ENCODE peak calls at places on chromosomes 13 and 19, in nine cellular contexts. V is left ventricle myocardium inferior, D is heart right ventricle, S is psoas muscle, A is AG10803, Y is fibroblast of mammary gland, U is fibroblast of the aortic adventitia, R is NB4, N is cardiac muscle cell. W is an unnamed sample.

GRCh38 chr13:35198821-35199220 is 256.8 kb downstream of the NBEA start:
- DNase-seq in V (no peak), S (no peak), U (no peak), Y (no peak), D (no peak), R (no peak), N (no peak), A (no peak), W (no peak)

GRCh38 chr19:18536475-18536874 is 6.9 kb downstream of the FKBP8 start:
- DNase-seq in V (no peak), S (no peak), Y (no peak), N (no peak), R (no peak), U (no peak), A (no peak), D (no peak), W (no peak)

GRCh38 chr19:54431255-54431838 is 16.1 kb downstream of the TTYH1 start:
- DNase-seq in S (peak), N (peak), V (peak), U (peak), A (no peak), Y (peak), R (no peak), D (no peak), W (peak)

GRCh38 chr19:13069415-13070369 is 33.0 kb downstream of the LYL1 start:
- DNase-seq in U (peak), R (no peak), N (peak), V (no peak), S (peak), Y (no peak), D (no peak), A (no peak), W (no peak)

GRCh38 chr13:49071341-49071937 is 95.7 kb downstream of the FNDC3A start:
- DNase-seq in N (no peak), R (no peak), Y (no peak), V (no peak), A (peak), U (no peak), D (no peak), S (no peak), W (no peak)

GRCh38 chr13:77810430-77810829 is 108.2 kb downstream of the EDNRB start:
- DNase-seq in D (no peak), R (peak), S (no peak), N (peak), Y (peak), A (peak), V (no peak), U (peak), W (peak)

GRCh38 chr19:28296506-28296905 is 916.4 kb downstream of the UQCRFS1 start:
- DNase-seq in Y (peak), R (peak), U (peak), V (no peak), S (no peak), N (peak), D (no peak), A (peak), W (peak)

GRCh38 chr13:48644141-48644540 is 9.6 kb upstream of the CYSLTR2 start:
- DNase-seq in V (no peak), D (no peak), N (no peak), A (no peak), U (no peak), Y (no peak), S (no peak), R (no peak), W (no peak)

GRCh38 chr19:48837081-48837524 is 812 bp upstream of the HSD17B14 start:
- DNase-seq in S (peak), Y (peak), R (peak), N (peak), U (peak), V (peak), D (peak), A (peak), W (peak)

GRCh38 chr19:2945575-2946184 is 909 bp upstream of the ZNF77 start:
- DNase-seq in U (no peak), R (no peak), Y (no peak), V (no peak), A (no peak), D (no peak), S (no peak), N (no peak), W (no peak)

GRCh38 chr13:110756268-110756667 is 42.8 kb downstream of the ING1 start:
- DNase-seq in U (peak), V (no peak), A (peak), S (no peak), N (peak), D (no peak), Y (peak), R (no peak), W (peak)

GRCh38 chr13:109647046-109647445 is 139.3 kb downstream of the IRS2 start:
- DNase-seq in V (no peak), S (no peak), Y (peak), U (peak), D (no peak), A (peak), R (peak), N (peak), W (peak)

GRCh38 chr19:40283414-40284250 is 1.5 kb downstream of the AKT2 start:
- DNase-seq in D (no peak), N (no peak), Y (no peak), S (no peak), A (no peak), V (no peak), R (no peak), U (no peak), W (peak)

GRCh38 chr19:29248332-29248844 is 35.4 kb upstream of the UQCRFS1 start:
- DNase-seq in U (no peak), A (no peak), N (no peak), Y (no peak), D (no peak), V (no peak), R (no peak), S (no peak), W (no peak)

GRCh38 chr19:18967358-18968146 is 26.5 kb upstream of the HOMER3 start:
- DNase-seq in D (peak), S (peak), N (peak), A (peak), Y (peak), R (peak), V (peak), U (peak), W (peak)

GRCh38 chr19:50230379-50231351 is 27.2 kb downstream of the MYH14 start:
- DNase-seq in N (no peak), D (peak), R (peak), V (peak), A (no peak), Y (no peak), U (no peak), S (no peak), W (no peak)

GRCh38 chr13:41533676-41534075 is 76.3 kb downstream of the RGCC start:
- DNase-seq in S (no peak), A (peak), R (no peak), Y (no peak), U (peak), D (no peak), N (peak), V (no peak), W (no peak)

GRCh38 chr13:112752711-112753541 is 63.1 kb downstream of the ATP11A start:
- DNase-seq in A (no peak), D (no peak), U (no peak), N (no peak), V (no peak), Y (no peak), R (no peak), S (peak), W (no peak)

GRCh38 chr13:23025848-23026608 is 154.8 kb upstream of the SGCG start:
- DNase-seq in V (no peak), N (no peak), S (no peak), U (no peak), Y (peak), R (peak), D (no peak), A (no peak), W (no peak)

GRCh38 chr13:97121894-97122293 is 100.2 kb upstream of the MBNL2 start:
- DNase-seq in A (no peak), N (peak), V (no peak), S (no peak), U (peak), Y (no peak), D (no peak), R (no peak), W (peak)

GRCh38 chr19:46660601-46661019 is 372 bp downstream of the DACT3 start:
- DNase-seq in R (no peak), N (no peak), Y (no peak), V (peak), S (no peak), A (no peak), D (no peak), U (no peak), W (no peak)

GRCh38 chr13:45370922-45371406 is 30.0 kb upstream of the TPT1 start:
- DNase-seq in V (peak), D (peak), Y (peak), A (peak), N (peak), R (peak), U (peak), S (peak), W (peak)

GRCh38 chr13:23617551-23618014 is 47.4 kb downstream of the TNFRSF19 start:
- DNase-seq in N (peak), S (no peak), D (no peak), V (no peak), Y (peak), A (peak), U (peak), R (no peak), W (peak)

GRCh38 chr19:10191347-10191746 is 3.4 kb downstream of the DNMT1 start:
- DNase-seq in A (peak), R (peak), V (no peak), D (no peak), Y (peak), S (no peak), N (peak), U (peak), W (peak)

GRCh38 chr19:14023404-14024235 is 4.3 kb upstream of the RLN3 start:
- DNase-seq in Y (no peak), R (peak), D (no peak), A (peak), V (peak), N (peak), S (peak), U (peak), W (peak)

GRCh38 chr19:19105365-19106060 is 32.8 kb downstream of the TMEM161A start:
- DNase-seq in Y (peak), D (peak), S (no peak), U (peak), N (peak), R (peak), V (peak), A (peak), W (peak)

GRCh38 chr13:83297591-83298305 is 584.5 kb downstream of the SLITRK1 start:
- DNase-seq in U (no peak), N (peak), V (no peak), S (no peak), R (no peak), D (no peak), A (peak), Y (peak), W (no peak)

GRCh38 chr13:20891768-20892167 is 10.8 kb downstream of the XPO4 start:
- DNase-seq in D (no peak), A (no peak), R (no peak), U (no peak), Y (no peak), N (no peak), V (no peak), S (no peak), W (no peak)

GRCh38 chr13:67076378-67076777 is 153.8 kb downstream of the PCDH9 start:
- DNase-seq in V (no peak), Y (no peak), D (no peak), A (no peak), U (no peak), N (no peak), R (no peak), S (no peak), W (no peak)

GRCh38 chr13:71672527-71672926 is 194.5 kb downstream of the DACH1 start:
- DNase-seq in N (peak), V (no peak), D (no peak), A (no peak), U (no peak), R (no peak), S (no peak), Y (no peak), W (no peak)

GRCh38 chr13:71758823-71759222 is 108.2 kb downstream of the DACH1 start:
- DNase-seq in U (no peak), D (no peak), Y (no peak), S (no peak), A (no peak), V (no peak), N (peak), R (no peak), W (no peak)

GRCh38 chr19:13935765-13936486 is 2.3 kb downstream of the PODNL1 start:
- DNase-seq in A (no peak), D (no peak), N (peak), R (no peak), S (no peak), Y (no peak), U (no peak), V (no peak), W (peak)

GRCh38 chr13:94263038-94263437 is 216.4 kb downstream of the DCT start:
- DNase-seq in R (no peak), V (no peak), N (no peak), A (no peak), U (no peak), S (no peak), D (no peak), Y (no peak), W (no peak)

GRCh38 chr19:46975011-46975917 is 44.4 kb upstream of the NPAS1 start:
- DNase-seq in S (no peak), V (no peak), Y (no peak), R (no peak), D (no peak), N (peak), A (peak), U (peak), W (no peak)

GRCh38 chr19:42424712-42425131 is 2.5 kb downstream of the LIPE start:
- DNase-seq in Y (no peak), A (no peak), V (no peak), R (no peak), S (no peak), U (no peak), D (peak), N (no peak), W (no peak)
- TF ChIP-seq CTCF in Y (no peak), A (no peak), V (peak), R (no peak), S (no peak), U (no peak), D (peak), N (peak), W (no peak)

GRCh38 chr19:38250821-38251563 is 5.2 kb downstream of the PPP1R14A start:
- DNase-seq in N (peak), Y (no peak), R (no peak), V (peak), U (no peak), S (peak), D (peak), A (no peak), W (peak)
- H3K4me3 ChIP-seq in N (no peak), Y (no peak), R (no peak), V (peak), U (no peak), S (peak), D (peak), A (no peak), W (no peak)

GRCh38 chr19:16627928-16628182 is 149 bp downstream of the MED26 start:
- DNase-seq in D (peak), R (no peak), N (no peak), Y (no peak), S (no peak), V (no peak), A (no peak), U (no peak), W (no peak)

GRCh38 chr19:16627194-16627927 is 643 bp downstream of the MED26 start:
- DNase-seq in U (no peak), R (peak), N (no peak), A (peak), S (peak), Y (no peak), D (no peak), V (no peak), W (no peak)

GRCh38 chr19:16628984-16629691 is 1.1 kb upstream of the MED26 start:
- DNase-seq in A (peak), R (no peak), S (peak), N (peak), U (peak), Y (peak), V (peak), D (no peak), W (peak)

GRCh38 chr19:16626796-16627193 is 1.2 kb downstream of the MED26 start:
- DNase-seq in N (no peak), A (no peak), R (no peak), U (no peak), D (no peak), V (no peak), S (peak), Y (peak), W (no peak)

GRCh38 chr19:16628183-16628983 is at the start of gene MED26:
- DNase-seq in N (peak), A (peak), D (peak), Y (peak), R (peak), U (peak), S (peak), V (peak), W (peak)
- TF ChIP-seq CTCF in N (no peak), A (no peak), D (peak), Y (no peak), R (no peak), U (no peak), S (no peak), V (no peak), W (no peak)

DNA sequence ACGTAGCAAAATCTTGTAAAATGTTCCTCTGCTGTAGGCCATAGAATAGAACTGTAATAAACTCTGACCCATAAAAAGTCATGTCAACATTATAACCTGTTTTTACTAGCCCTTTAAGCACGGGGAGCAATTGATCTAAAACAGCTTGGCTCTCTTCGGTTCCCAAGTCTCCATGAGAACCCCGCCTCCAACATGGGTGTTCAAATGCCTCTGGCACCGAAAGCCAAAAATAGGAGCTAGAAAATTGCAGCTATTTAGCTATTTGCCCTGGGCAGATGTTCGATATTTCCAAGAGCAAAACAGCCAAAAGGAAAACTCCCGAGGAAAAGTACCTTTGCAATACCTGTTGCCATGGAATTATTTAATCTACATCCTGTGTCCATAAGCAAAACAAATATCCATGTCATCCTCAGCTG is 563.1 kb downstream of the EFNB2 start:
- DNase-seq in S (no peak), V (no peak), R (no peak), D (no peak), Y (no peak), N (no peak), U (no peak), A (no peak), W (no peak)
- H3K4me3 ChIP-seq in S (no peak), V (no peak), R (no peak), D (no peak), Y (no peak), N (no peak), U (no peak), A (no peak), W (no peak)

W was measured in astrocyte of the spinal cord.